ENCODE peak calls at places on chromosomes 13 and 19, in ten cellular contexts. R is heart right ventricle, H is GM20000, W is cardiac muscle cell, S is OCI-LY7, Y is endodermal cell, A is stomach, K is fibroblast of pulmonary artery, G is thoracic aorta, X is fibroblast of mammary gland. O is an unnamed sample.
A peak's percentile ranks its signal among the peaks of the same experiment; 100 is the strongest.

GRCh38 chr13:30745917-30746686 is 10.8 kb downstream of the ALOX5AP start:
- DNase-seq in R (no peak), H (no peak), W (no peak), S (no peak), Y (no peak), A (no peak), K (no peak), G (no peak), X (no peak), O (no peak)

GRCh38 chr19:12867120-12868099 is 13.8 kb downstream of the DNASE2 start:
- DNase-seq in R (peak; percentile 55), H (peak; percentile 97), W (peak; percentile 91), S (peak; percentile 78), Y (peak; percentile 97), A (peak; percentile 73), K (peak; percentile 61), G (no peak), X (peak; percentile 45), O (peak; percentile 48)

GRCh38 chr19:3073159-3073563 is 10.9 kb upstream of the TLE5 start:
- DNase-seq in R (no peak), H (no peak), W (no peak), S (no peak), Y (no peak), A (no peak), K (peak; percentile 89), G (no peak), X (peak; percentile 72), O (peak; percentile 40)

GRCh38 chr13:20927858-20928257 is 25.3 kb upstream of the XPO4 start:
- DNase-seq in R (no peak), H (no peak), W (no peak), S (no peak), Y (no peak), A (no peak), K (no peak), G (no peak), X (no peak), O (no peak)

GRCh38 chr19:11173516-11174155 is 18.1 kb upstream of the SPC24 start:
- DNase-seq in R (no peak), H (no peak), W (no peak), S (no peak), Y (no peak), A (no peak), K (no peak), G (no peak), X (no peak), O (no peak)

GRCh38 chr13:66994498-66995365 is 235.4 kb downstream of the PCDH9 start:
- DNase-seq in R (no peak), H (peak; percentile 5), W (no peak), S (peak; percentile 64), Y (no peak), A (no peak), K (no peak), G (no peak), X (no peak), O (no peak)

GRCh38 chr19:32901504-32902161 is 32.1 kb upstream of the SLC7A9 start:
- DNase-seq in R (no peak), H (no peak), W (no peak), S (no peak), Y (no peak), A (no peak), K (no peak), G (no peak), X (no peak), O (peak; percentile 8)

GRCh38 chr19:6069268-6069771 is 41.0 kb downstream of the RFX2 start:
- DNase-seq in R (no peak), H (no peak), W (no peak), S (no peak), Y (no peak), A (no peak), K (no peak), G (no peak), X (no peak), O (no peak)

GRCh38 chr19:45146716-45147337 is 14.0 kb downstream of the NKPD1 start:
- DNase-seq in R (no peak), H (no peak), W (no peak), S (no peak), Y (no peak), A (no peak), K (no peak), G (no peak), X (no peak), O (no peak)

GRCh38 chr19:45146251-45146650 is 14.5 kb downstream of the NKPD1 start:
- DNase-seq in R (no peak), H (peak; percentile 22), W (no peak), S (no peak), Y (no peak), A (no peak), K (no peak), G (no peak), X (no peak), O (no peak)

GRCh38 chr19:45150180-45150579 is 10.6 kb downstream of the NKPD1 start:
- DNase-seq in R (no peak), H (no peak), W (no peak), S (no peak), Y (no peak), A (no peak), K (no peak), G (no peak), X (no peak), O (no peak)

GRCh38 chr19:45149129-45149528 is 11.7 kb downstream of the NKPD1 start:
- DNase-seq in R (no peak), H (no peak), W (no peak), S (no peak), Y (no peak), A (no peak), K (no peak), G (no peak), X (no peak), O (no peak)

DNA sequence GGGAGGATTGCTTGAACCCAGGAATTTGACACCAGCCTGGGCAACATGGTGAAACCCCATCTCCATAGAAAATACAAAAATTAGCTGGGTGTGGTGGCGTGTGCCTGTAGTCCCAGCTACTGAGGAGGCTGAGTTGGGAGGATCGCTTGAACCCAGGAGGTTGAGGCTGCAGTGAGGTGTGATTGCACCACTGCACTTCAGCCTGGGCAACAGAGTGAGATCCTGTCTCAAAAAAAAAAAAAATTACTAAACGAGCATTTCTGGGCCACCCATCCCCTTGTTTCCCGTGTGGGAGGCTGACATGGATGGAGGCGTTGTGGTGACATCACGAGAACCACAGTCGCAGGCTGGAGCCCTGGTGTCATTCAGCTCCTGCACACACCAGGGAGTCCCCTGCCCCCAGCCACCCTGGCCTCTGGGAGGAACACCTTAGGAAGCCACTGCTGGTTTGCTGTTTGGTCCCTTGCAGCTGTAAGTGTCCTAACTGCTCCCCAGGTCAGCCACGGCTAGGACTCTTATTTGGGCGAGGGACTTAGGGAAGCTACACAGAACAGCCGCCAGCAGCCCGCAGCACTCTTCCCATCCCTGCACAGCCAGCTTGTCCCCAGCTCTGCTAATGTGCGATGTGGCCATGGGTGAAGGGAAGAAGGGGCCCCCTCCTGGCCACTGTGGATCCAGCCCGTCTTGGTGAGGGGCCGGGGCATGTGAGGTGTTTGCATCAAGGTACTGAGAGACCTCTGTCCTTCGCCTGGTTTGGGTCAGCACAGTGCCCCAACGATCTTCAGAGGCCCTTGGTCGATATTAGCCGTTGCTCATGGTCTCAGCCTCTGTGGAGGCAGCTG is 12.7 kb downstream of the NKPD1 start:
- DNase-seq in R (no peak), H (no peak), W (no peak), S (no peak), Y (peak; percentile 83), A (no peak), K (no peak), G (no peak), X (no peak), O (no peak)
- TF ChIP-seq CTCF in R (no peak), H (no peak), W (no peak), S (no peak), Y (peak; percentile 65), A (no peak), K (no peak), G (no peak), X (no peak), O (no peak)

DNA sequence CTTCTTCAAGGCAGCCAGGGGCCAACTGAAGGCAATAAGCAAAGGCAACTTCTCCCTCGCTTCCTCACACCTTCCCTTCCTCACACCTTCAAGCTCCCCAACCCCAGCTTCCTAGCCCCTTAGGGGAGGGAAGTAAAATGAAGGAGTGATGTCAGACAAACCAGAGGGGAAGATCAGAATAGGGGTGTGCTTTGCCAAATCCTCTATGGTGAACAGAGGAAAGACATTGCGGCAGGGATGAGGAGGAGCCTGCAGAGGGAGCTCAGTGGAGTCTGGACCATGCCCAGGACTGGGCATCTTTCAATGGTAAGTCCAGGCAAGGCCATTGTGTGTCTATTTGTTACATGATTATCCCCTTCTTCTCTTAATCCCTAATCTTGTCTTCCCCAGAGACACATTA is 164.0 kb downstream of the TSHZ3 start:
- DNase-seq in R (no peak), H (no peak), W (no peak), S (no peak), Y (peak; percentile 52), A (no peak), K (peak; percentile 7), G (no peak), X (peak; percentile 5), O (no peak)
- TF ChIP-seq CTCF in R (no peak), H (no peak), W (peak; percentile 11), S (no peak), Y (peak; percentile 49), A (no peak), K (no peak), G (no peak), X (peak; percentile 11), O (no peak)

DNA sequence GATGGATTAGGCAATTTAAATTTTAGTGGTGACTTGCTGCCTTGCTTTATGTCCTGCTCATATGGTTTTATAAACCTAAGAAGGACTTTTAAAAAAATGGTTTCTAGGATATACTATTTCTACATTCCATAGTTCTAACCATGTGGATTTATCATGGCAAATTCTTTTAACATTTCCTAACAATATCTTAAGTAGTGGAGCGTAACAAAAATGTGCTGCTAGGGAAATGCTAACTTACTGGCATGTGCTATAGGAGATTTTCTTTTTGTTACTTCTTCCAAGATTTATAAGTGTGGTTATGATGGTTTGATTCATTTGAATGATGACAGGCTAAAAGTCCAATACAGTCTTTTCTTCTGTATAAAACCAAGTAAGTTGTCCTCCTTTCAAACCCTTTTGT is 713.7 kb downstream of the SLITRK1 start:
- DNase-seq in R (no peak), H (no peak), W (no peak), S (no peak), Y (no peak), A (no peak), K (no peak), G (no peak), X (no peak), O (no peak)
- TF ChIP-seq CTCF in R (no peak), H (no peak), W (no peak), S (no peak), Y (no peak), A (no peak), K (no peak), G (no peak), X (no peak), O (no peak)

DNA sequence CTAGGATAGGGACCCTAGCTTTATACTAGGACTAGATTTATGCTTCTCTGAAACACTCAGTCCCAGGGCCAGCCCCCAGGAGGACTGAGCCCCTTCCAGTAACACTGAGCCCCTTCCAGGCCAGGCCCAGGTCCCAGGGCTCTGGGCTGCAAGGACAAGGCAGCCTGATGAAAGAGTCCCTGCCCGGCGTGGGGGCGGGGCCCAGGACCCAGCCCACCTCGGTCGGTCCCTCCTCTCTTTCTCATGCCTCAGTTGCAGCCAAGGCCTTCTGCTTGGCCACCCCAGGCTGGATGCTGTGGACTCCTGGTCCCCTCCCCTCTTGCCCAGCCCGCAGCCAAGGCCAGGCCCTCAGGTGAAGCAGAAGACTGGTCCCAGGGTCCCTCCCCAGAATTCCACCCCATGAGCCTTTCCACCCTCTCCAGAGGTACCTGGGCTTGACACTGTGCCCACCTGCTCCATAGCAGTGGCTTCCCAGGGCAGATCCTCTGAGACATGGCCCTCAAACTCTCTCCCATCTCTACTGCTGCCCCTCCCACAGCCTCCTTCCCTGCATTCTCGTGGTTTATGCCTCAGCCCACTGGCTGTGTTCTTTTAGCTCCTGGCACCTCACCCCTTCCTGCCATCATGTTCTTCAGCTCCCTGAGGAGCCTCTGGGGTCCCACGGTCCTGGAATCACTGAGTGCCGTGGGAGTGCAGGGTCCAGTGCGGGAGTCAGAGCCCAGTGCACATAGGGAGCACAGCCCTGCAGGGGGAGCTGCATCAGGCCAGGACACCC is 53.6 kb upstream of the C1QTNF9B start:
- DNase-seq in R (no peak), H (no peak), W (no peak), S (no peak), Y (no peak), A (no peak), K (no peak), G (no peak), X (no peak), O (no peak)
- TF ChIP-seq CTCF in R (no peak), H (no peak), W (peak; percentile 15), S (no peak), Y (peak; percentile 38), A (no peak), K (peak; percentile 12), G (no peak), X (no peak), O (no peak)